ENCODE peak calls at places on chromosomes 5 and 9, in ten cellular contexts. B is effector CD4-positive, alpha-beta T cell; X is kidney; C is GM19239; S is NCI-H1092 treated with DMSO at 0.1 percent for 48 hours; G is NB4; T is AG08395; Q is occipital lobe; U is NCI-H2029 treated with DMSO at 0.1 percent for 48 hours; I is CMK. M is an unnamed sample.

GRCh38 chr9:85040806-85041575 is 371.5 kb downstream of the NTRK2 start:
- DNase-seq in B (no peak), X (no peak), C (no peak), S (no peak), G (no peak), T (no peak), Q (peak), U (no peak), I (no peak), M (no peak)

GRCh38 chr5:40780199-40780598 is 18.0 kb downstream of the PRKAA1 start:
- DNase-seq in B (no peak), X (no peak), C (no peak), S (no peak), G (no peak), T (no peak), Q (no peak), U (no peak), I (no peak), M (no peak)

GRCh38 chr5:158414780-158415179 is 555.8 kb upstream of the CLINT1 start:
- DNase-seq in B (no peak), X (no peak), C (no peak), S (no peak), G (no peak), T (peak), Q (no peak), U (no peak), I (no peak), M (no peak)

GRCh38 chr5:95726811-95727763 is 4.0 kb upstream of the RHOBTB3 start:
- DNase-seq in B (no peak), X (no peak), C (no peak), S (no peak), G (peak), T (no peak), Q (no peak), U (no peak), I (no peak), M (no peak)

GRCh38 chr5:82010696-82011095 is 38.9 kb downstream of the ATG10 start:
- DNase-seq in B (no peak), X (no peak), C (no peak), S (no peak), G (no peak), T (no peak), Q (no peak), U (no peak), I (no peak), M (no peak)

GRCh38 chr9:134624827-134625181 is 16.8 kb upstream of the COL5A1 start:
- DNase-seq in B (no peak), X (no peak), C (no peak), S (no peak), G (no peak), T (peak), Q (no peak), U (no peak), I (no peak), M (no peak)

GRCh38 chr9:70080481-70081119 is 37.0 kb downstream of the MAMDC2 start:
- DNase-seq in B (no peak), X (no peak), C (no peak), S (peak), G (peak), T (peak), Q (no peak), U (peak), I (no peak), M (no peak)

GRCh38 chr5:7186818-7187217 is 209.1 kb upstream of the ADCY2 start:
- DNase-seq in B (no peak), X (no peak), C (no peak), S (no peak), G (no peak), T (no peak), Q (no peak), U (no peak), I (no peak), M (no peak)

GRCh38 chr5:134246771-134247329 is 21.0 kb upstream of the PPP2CA start:
- DNase-seq in B (no peak), X (no peak), C (no peak), S (no peak), G (no peak), T (no peak), Q (no peak), U (no peak), I (no peak), M (no peak)

GRCh38 chr5:598564-598890 is 13.6 kb upstream of the CEP72 start:
- DNase-seq in B (no peak), X (no peak), C (no peak), S (no peak), G (no peak), T (no peak), Q (no peak), U (no peak), I (no peak), M (no peak)

GRCh38 chr5:997001-997474 is 11.6 kb upstream of the NKD2 start:
- DNase-seq in B (no peak), X (peak), C (no peak), S (no peak), G (peak), T (no peak), Q (no peak), U (no peak), I (peak), M (no peak)

GRCh38 chr5:446864-447263 is 3.9 kb downstream of the EXOC3 start:
- DNase-seq in B (no peak), X (no peak), C (peak), S (peak), G (peak), T (peak), Q (no peak), U (peak), I (no peak), M (no peak)

GRCh38 chr5:93585753-93586385 is 2.8 kb downstream of the NR2F1 start:
- DNase-seq in B (no peak), X (peak), C (no peak), S (peak), G (no peak), T (no peak), Q (no peak), U (no peak), I (no peak), M (no peak)

GRCh38 chr5:151686673-151687378 is at the start of gene SPARC:
- DNase-seq in B (no peak), X (peak), C (peak), S (no peak), G (peak), T (peak), Q (peak), U (no peak), I (peak), M (no peak)

GRCh38 chr5:135750506-135750905 is 84.0 kb upstream of the SLC25A48 start:
- DNase-seq in B (no peak), X (no peak), C (no peak), S (no peak), G (no peak), T (no peak), Q (no peak), U (no peak), I (no peak), M (no peak)

GRCh38 chr5:74300808-74301389 is 339.6 kb downstream of the ENC1 start:
- DNase-seq in B (no peak), X (no peak), C (no peak), S (no peak), G (no peak), T (no peak), Q (no peak), U (no peak), I (no peak), M (no peak)

GRCh38 chr9:33290247-33290993 is at the start of gene NFX1:
- DNase-seq in B (peak), X (peak), C (peak), S (peak), G (peak), T (peak), Q (peak), U (peak), I (peak), M (peak)

GRCh38 chr5:95283761-95284511 is 958 bp downstream of the MCTP1 start:
- DNase-seq in B (no peak), X (peak), C (peak), S (peak), G (peak), T (peak), Q (no peak), U (no peak), I (no peak), M (peak)

GRCh38 chr5:82884821-82885471 is 192.2 kb downstream of the TMEM167A start:
- DNase-seq in B (no peak), X (no peak), C (no peak), S (no peak), G (no peak), T (no peak), Q (no peak), U (no peak), I (no peak), M (no peak)

GRCh38 chr9:111005711-111006482 is 32.4 kb downstream of the LPAR1 start:
- DNase-seq in B (no peak), X (no peak), C (no peak), S (no peak), G (no peak), T (no peak), Q (no peak), U (no peak), I (no peak), M (no peak)

GRCh38 chr5:157390179-157390923 is 69.7 kb upstream of the NIPAL4 start:
- DNase-seq in B (peak), X (peak), C (no peak), S (no peak), G (peak), T (peak), Q (no peak), U (no peak), I (no peak), M (peak)

GRCh38 chr5:15021286-15022046 is 149.9 kb upstream of the ANKH start:
- DNase-seq in B (no peak), X (no peak), C (no peak), S (no peak), G (peak), T (peak), Q (no peak), U (no peak), I (no peak), M (no peak)

GRCh38 chr5:69492391-69493234 is at the start of gene OCLN:
- DNase-seq in B (no peak), X (peak), C (peak), S (peak), G (peak), T (no peak), Q (no peak), U (peak), I (no peak), M (peak)

GRCh38 chr5:181224390-181225234 is 1.5 kb downstream of the TRIM41 start:
- DNase-seq in B (peak), X (peak), C (no peak), S (no peak), G (no peak), T (no peak), Q (no peak), U (no peak), I (no peak), M (no peak)

GRCh38 chr5:17012289-17012688 is 76.2 kb upstream of the MYO10 start:
- DNase-seq in B (no peak), X (no peak), C (no peak), S (no peak), G (no peak), T (no peak), Q (no peak), U (no peak), I (no peak), M (no peak)

GRCh38 chr5:120413706-120414105 is 50.4 kb upstream of the PRR16 start:
- DNase-seq in B (no peak), X (no peak), C (no peak), S (no peak), G (no peak), T (no peak), Q (no peak), U (no peak), I (no peak), M (no peak)

GRCh38 chr5:103667068-103667467 is 104.5 kb upstream of the NUDT12 start:
- DNase-seq in B (no peak), X (no peak), C (no peak), S (no peak), G (no peak), T (no peak), Q (no peak), U (no peak), I (no peak), M (no peak)

GRCh38 chr5:71782771-71783770 is 64.0 kb downstream of the CARTPT start:
- DNase-seq in B (peak), X (peak), C (peak), S (peak), G (peak), T (peak), Q (peak), U (peak), I (peak), M (peak)

GRCh38 chr9:133701321-133701980 is 36.7 kb downstream of the SARDH start:
- DNase-seq in B (peak), X (peak), C (no peak), S (no peak), G (no peak), T (peak), Q (peak), U (no peak), I (no peak), M (peak)

GRCh38 chr9:134659688-134660131 is 18.1 kb downstream of the COL5A1 start:
- DNase-seq in B (no peak), X (peak), C (no peak), S (no peak), G (no peak), T (no peak), Q (no peak), U (no peak), I (no peak), M (no peak)